ENCODE peak calls at places on chromosomes 6 and 20, in nine cellular contexts. J, O, R, F, E, B, C, P and G are unnamed samples.

GRCh38 chr6:155505560-155505959 is 49.9 kb upstream of the NOX3 start:
- DNase-seq in C (no peak), E (no peak), F (peak), R (peak), O (no peak), J (no peak), B (no peak), P (no peak), G (no peak)

GRCh38 chr6:157768304-157768703 is 54.7 kb upstream of the SNX9 start:
- DNase-seq in E (no peak), B (no peak), J (no peak), C (no peak), F (no peak), P (no peak), O (no peak), R (no peak), G (no peak)

GRCh38 chr6:34528996-34529664 is 27.0 kb downstream of the SPDEF start:
- DNase-seq in R (no peak), J (no peak), C (no peak), B (no peak), P (no peak), F (no peak), E (no peak), O (no peak), G (no peak)

GRCh38 chr6:22838346-22838745 is 269.0 kb downstream of the HDGFL1 start:
- DNase-seq in B (no peak), E (no peak), J (no peak), R (no peak), O (no peak), C (peak), F (peak), P (no peak), G (no peak)

GRCh38 chr6:72286911-72287311 is 335.0 kb upstream of the KCNQ5 start:
- DNase-seq in B (no peak), P (peak), C (no peak), E (peak), R (peak), J (peak), F (peak), O (no peak), G (no peak)

GRCh38 chr20:13013411-13013810 is 4.6 kb downstream of the SPTLC3 start:
- DNase-seq in C (no peak), B (no peak), F (peak), R (peak), J (no peak), O (no peak), E (no peak), P (no peak), G (no peak)

GRCh38 chr20:19688031-19688806 is 69.8 kb upstream of the RIN2 start:
- DNase-seq in R (peak), F (peak), P (peak), B (peak), J (peak), C (no peak), O (peak), E (peak), G (peak)

GRCh38 chr6:29451471-29452193 is 5.2 kb downstream of the OR11A1 start:
- DNase-seq in J (no peak), F (no peak), R (no peak), O (no peak), B (no peak), E (no peak), P (no peak), C (no peak), G (no peak)